ENCODE peak calls at places on chromosomes 1 and 21, in seven cellular contexts. V is effector memory CD8-positive, alpha-beta T cell; R is naive thymus-derived CD8-positive, alpha-beta T cell; T is foreskin keratinocyte; D is HTR-8/SVneo; Z is PC-9; S is activated CD8-positive, alpha-beta memory T cell treated with anti-CD3 and anti-CD28 coated beads for 24 hours. O is an unnamed sample.

GRCh38 chr1:22913421-22913820 is 59.2 kb downstream of the LACTBL1 start:
- DNase-seq in V (no peak), R (no peak), T (no peak), D (no peak), Z (no peak), S (no peak), O (no peak)

GRCh38 chr1:1429671-1430073 is 5.8 kb upstream of the VWA1 start:
- DNase-seq in V (no peak), R (peak), T (no peak), D (no peak), Z (no peak), S (no peak), O (no peak)

GRCh38 chr1:35377553-35377952 is 109.0 kb downstream of the ZMYM4 start:
- DNase-seq in V (no peak), R (no peak), T (peak), D (no peak), Z (no peak), S (no peak), O (no peak)

GRCh38 chr21:37071561-37072238 is 1.2 kb downstream of the PIGP start:
- DNase-seq in V (no peak), R (no peak), T (peak), D (peak), Z (peak), S (no peak), O (peak)

GRCh38 chr1:21904725-21905520 is 32.2 kb downstream of the HSPG2 start:
- DNase-seq in V (no peak), R (no peak), T (peak), D (no peak), Z (peak), S (no peak), O (no peak)

GRCh38 chr1:81335876-81336275 is 464.9 kb upstream of the ADGRL2 start:
- DNase-seq in V (no peak), R (no peak), T (no peak), D (no peak), Z (no peak), S (no peak), O (no peak)

GRCh38 chr1:19786988-19787423 is 12.7 kb downstream of the TMCO4 start:
- DNase-seq in V (no peak), R (no peak), T (no peak), D (no peak), Z (peak), S (no peak), O (no peak)

GRCh38 chr1:180881806-180882509 is 30.7 kb upstream of the KIAA1614 start:
- DNase-seq in V (no peak), R (no peak), T (peak), D (peak), Z (peak), S (no peak), O (no peak)

GRCh38 chr1:114315601-114316000 is 161.9 kb upstream of the SYT6 start:
- DNase-seq in V (no peak), R (no peak), T (no peak), D (no peak), Z (no peak), S (no peak), O (no peak)

GRCh38 chr1:207959141-207959825 is 48.4 kb upstream of the CD34 start:
- DNase-seq in V (no peak), R (no peak), T (no peak), D (no peak), Z (no peak), S (no peak), O (peak)

GRCh38 chr1:224381880-224382548 is 25.3 kb downstream of the CNIH4 start:
- DNase-seq in V (no peak), R (no peak), T (no peak), D (no peak), Z (no peak), S (no peak), O (no peak)

GRCh38 chr1:2133039-2133878 is 61.3 kb downstream of the FAAP20 start:
- DNase-seq in V (peak), R (peak), T (peak), D (peak), Z (peak), S (peak), O (peak)

GRCh38 chr1:101253976-101254660 is 17.3 kb downstream of the S1PR1 start:
- DNase-seq in V (no peak), R (no peak), T (no peak), D (peak), Z (no peak), S (no peak), O (no peak)

GRCh38 chr1:17588048-17588781 is 48.7 kb downstream of the ARHGEF10L start:
- DNase-seq in V (no peak), R (no peak), T (no peak), D (peak), Z (peak), S (no peak), O (no peak)

GRCh38 chr1:15919316-15919715 is 56.6 kb downstream of the ZBTB17 start:
- DNase-seq in V (peak), R (no peak), T (peak), D (peak), Z (peak), S (peak), O (no peak)

GRCh38 chr1:235940282-235940681 is 73.6 kb upstream of the LYST start:
- DNase-seq in V (no peak), R (no peak), T (no peak), D (no peak), Z (no peak), S (no peak), O (no peak)

GRCh38 chr21:15841856-15842564 is 112.2 kb downstream of the USP25 start:
- DNase-seq in V (no peak), R (no peak), T (no peak), D (peak), Z (peak), S (no peak), O (no peak)

GRCh38 chr1:98112631-98113030 is 191.8 kb upstream of the DPYD start:
- DNase-seq in V (no peak), R (no peak), T (no peak), D (no peak), Z (no peak), S (no peak), O (no peak)

GRCh38 chr1:119617751-119618691 is 30.0 kb downstream of the ZNF697 start:
- DNase-seq in V (no peak), R (no peak), T (no peak), D (no peak), Z (no peak), S (no peak), O (no peak)

GRCh38 chr1:13523780-13524477 is 10.1 kb upstream of the LRRC38 start:
- DNase-seq in V (no peak), R (no peak), T (no peak), D (no peak), Z (no peak), S (no peak), O (no peak)

GRCh38 chr21:36199021-36199420 is 42.4 kb downstream of the DOP1B start:
- DNase-seq in V (no peak), R (no peak), T (no peak), D (no peak), Z (no peak), S (no peak), O (no peak)

GRCh38 chr21:22209304-22209700 is 1211.1 kb downstream of the NCAM2 start:
- DNase-seq in V (no peak), R (no peak), T (no peak), D (no peak), Z (no peak), S (no peak), O (no peak)

GRCh38 chr1:18234790-18235242 is 127.2 kb downstream of the IGSF21 start:
- DNase-seq in V (no peak), R (no peak), T (peak), D (peak), Z (no peak), S (no peak), O (peak)

GRCh38 chr1:197838836-197839235 is 63.6 kb upstream of the DENND1B start:
- DNase-seq in V (no peak), R (no peak), T (peak), D (peak), Z (peak), S (no peak), O (no peak)

GRCh38 chr1:16143566-16144324 is 12.1 kb downstream of the EPHA2 start:
- DNase-seq in V (no peak), R (no peak), T (peak), D (peak), Z (peak), S (no peak), O (no peak)

GRCh38 chr1:108628666-108629065 is 32.2 kb downstream of the HENMT1 start:
- DNase-seq in V (no peak), R (no peak), T (no peak), D (no peak), Z (no peak), S (no peak), O (no peak)

GRCh38 chr1:40308036-40308727 is 8.9 kb downstream of the COL9A2 start:
- DNase-seq in V (no peak), R (no peak), T (no peak), D (no peak), Z (no peak), S (no peak), O (no peak)

GRCh38 chr1:159868766-159869165 is 6.3 kb upstream of the VSIG8 start:
- DNase-seq in V (no peak), R (no peak), T (no peak), D (no peak), Z (no peak), S (no peak), O (no peak)

GRCh38 chr1:150221552-150221951 is 14.4 kb downstream of the ANP32E start:
- DNase-seq in V (peak), R (no peak), T (no peak), D (no peak), Z (no peak), S (no peak), O (no peak)

GRCh38 chr21:46391773-46392172 is 66.9 kb upstream of the DIP2A start:
- DNase-seq in V (no peak), R (no peak), T (no peak), D (no peak), Z (no peak), S (no peak), O (no peak)

GRCh38 chr1:9375912-9376311 is 83.2 kb downstream of the SPSB1 start:
- DNase-seq in V (no peak), R (no peak), T (no peak), D (no peak), Z (no peak), S (no peak), O (peak)

GRCh38 chr1:63127376-63127775 is 195.0 kb upstream of the FOXD3 start:
- DNase-seq in V (no peak), R (no peak), T (no peak), D (no peak), Z (no peak), S (no peak), O (no peak)

GRCh38 chr1:94160811-94161210 is 39.9 kb upstream of the ABCA4 start:
- DNase-seq in V (no peak), R (no peak), T (peak), D (no peak), Z (peak), S (no peak), O (no peak)

GRCh38 chr1:202034683-202035462 is 24.5 kb downstream of the ELF3 start:
- DNase-seq in V (no peak), R (no peak), T (peak), D (peak), Z (peak), S (no peak), O (peak)

GRCh38 chr1:145782166-145783099 is 41.5 kb downstream of the RNF115 start:
- DNase-seq in V (no peak), R (no peak), T (peak), D (peak), Z (peak), S (no peak), O (no peak)